ENCODE peak calls at places on chromosomes 7 and 10, in four cellular contexts. Q is GM12878, J is K562, Z is H1. W is an unnamed sample.
A peak's percentile ranks its signal among the peaks of the same experiment; 100 is the strongest.

GRCh38 chr10:3036155-3036554 is 31.2 kb upstream of the PFKP start:
- DNase-seq in Q (peak; percentile 52), J (no peak), Z (no peak), W (no peak)

GRCh38 chr7:48094861-48095293 is 5.8 kb downstream of the UPP1 start:
- DNase-seq in Z (no peak), Q (no peak), J (no peak), W (no peak)

GRCh38 chr7:2004841-2005351 is 227.8 kb downstream of the MAD1L1 start:
- DNase-seq in Q (no peak), Z (peak; percentile 43), J (no peak), W (no peak)

GRCh38 chr7:155796381-155797261 is 15.6 kb downstream of the SHH start:
- DNase-seq in Q (no peak), Z (peak; percentile 96), J (peak; percentile 91), W (peak; percentile 93)

GRCh38 chr10:62183442-62183841 is 85.2 kb downstream of the RTKN2 start:
- DNase-seq in Q (peak; percentile 50), J (no peak), Z (no peak), W (no peak)

GRCh38 chr10:5522913-5523560 is 1.7 kb upstream of the CALML3 start:
- DNase-seq in J (peak; percentile 48), Q (no peak), Z (no peak), W (no peak)

GRCh38 chr10:59435707-59436106 is 73.4 kb upstream of the FAM13C start:
- DNase-seq in Q (no peak), Z (no peak), J (no peak), W (no peak)

GRCh38 chr7:121081327-121081936 is 92.9 kb downstream of the CPED1 start:
- DNase-seq in Q (peak; percentile 5), Z (no peak), J (peak; percentile 44), W (peak; percentile 45)

GRCh38 chr10:67861750-67862460 is 22.6 kb upstream of the SIRT1 start:
- DNase-seq in J (no peak), Q (no peak), Z (peak; percentile 67), W (no peak)

GRCh38 chr7:88092676-88092999 is 127.2 kb downstream of the SRI start:
- DNase-seq in Q (no peak), J (no peak), Z (no peak), W (no peak)

GRCh38 chr7:99050971-99051370 is 92.9 kb downstream of the SMURF1 start:
- DNase-seq in Z (no peak), J (no peak), Q (no peak), W (no peak)

GRCh38 chr7:106061301-106061979 is 50.7 kb downstream of the SYPL1 start:
- DNase-seq in J (no peak), Q (no peak), Z (no peak), W (no peak)

GRCh38 chr7:76064208-76064970 is 16.5 kb downstream of the MDH2 start:
- DNase-seq in Z (no peak), J (no peak), Q (no peak), W (peak; percentile 32)

GRCh38 chr10:116403740-116404250 is 23.9 kb upstream of the PNLIPRP3 start:
- DNase-seq in J (no peak), Q (no peak), Z (no peak), W (no peak)
- TF ChIP-seq RFX5 in J (no peak), Q (no peak), Z (no peak), W (no peak)

GRCh38 chr7:34143397-34143796 is 238.1 kb downstream of the BMPER start:
- DNase-seq in J (no peak), Q (no peak), Z (no peak), W (no peak)
- TF ChIP-seq NRF1 in J (no peak), Q (no peak), Z (no peak), W (no peak)

DNA sequence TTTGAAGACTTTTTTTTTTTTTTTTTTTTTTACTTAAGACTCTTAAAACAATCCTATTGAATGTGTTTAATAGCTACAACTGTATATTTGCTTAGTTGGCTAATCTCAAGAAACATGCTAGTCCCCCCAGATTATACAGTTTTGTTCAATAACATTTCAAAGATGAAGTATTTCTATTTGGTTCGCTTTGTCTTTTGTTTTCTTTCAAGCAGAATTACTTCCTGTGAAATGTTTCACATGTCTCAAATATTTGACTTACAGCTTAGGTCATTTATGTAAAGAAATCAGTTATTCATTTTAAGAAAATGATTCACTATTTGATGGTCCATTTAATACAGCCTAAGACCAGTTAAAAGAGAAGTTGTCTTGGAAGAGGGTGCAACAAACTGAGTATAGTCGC is 12.8 kb upstream of the LAMB1 start:
- DNase-seq in Z (no peak), J (no peak), Q (no peak), W (no peak)
- TF ChIP-seq RFX5 in Z (no peak), J (no peak), Q (no peak), W (no peak)

GRCh38 chr10:17669185-17669872 is 25.4 kb downstream of the STAM start:
- DNase-seq in Z (no peak), J (no peak), Q (peak; percentile 30), W (no peak)

GRCh38 chr10:17671307-17671706 is 27.4 kb downstream of the STAM start:
- DNase-seq in Q (no peak), J (no peak), Z (no peak), W (no peak)

GRCh38 chr10:17675638-17676037 is 31.7 kb downstream of the STAM start:
- DNase-seq in J (peak; percentile 20), Q (no peak), Z (no peak), W (no peak)

GRCh38 chr10:17676919-17677318 is 33.0 kb downstream of the STAM start:
- DNase-seq in Z (no peak), J (no peak), Q (no peak), W (no peak)

DNA sequence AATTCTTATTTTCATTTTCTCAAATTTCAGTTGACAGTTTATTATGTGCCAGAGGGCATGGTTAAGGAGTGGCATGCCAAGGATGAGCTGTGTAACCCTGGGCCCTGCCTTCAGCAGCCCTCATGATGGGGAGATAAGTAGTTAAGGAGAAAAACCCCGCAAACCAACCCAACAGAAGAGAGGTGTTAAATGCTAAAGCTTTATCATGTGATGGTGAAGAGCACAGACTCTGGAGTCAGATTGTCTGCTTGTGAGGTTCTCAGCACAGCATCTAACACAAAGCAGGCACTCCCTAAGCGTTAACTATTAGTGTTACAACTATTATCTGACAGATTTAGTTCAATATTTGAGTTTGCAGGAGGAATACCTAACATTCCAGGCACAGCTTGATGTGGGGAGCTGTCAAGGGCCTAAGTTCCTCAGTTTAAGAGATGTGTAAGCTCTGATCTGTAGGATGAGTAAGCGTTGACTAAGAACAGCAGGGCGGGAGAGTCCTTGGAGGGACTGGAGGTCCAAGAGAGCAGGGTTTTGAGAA is 29.6 kb downstream of the STAM start:
- DNase-seq in J (peak; percentile 56), Z (no peak), Q (no peak), W (no peak)
- TF ChIP-seq NRF1 in J (no peak), Z (no peak), Q (no peak), W (no peak)

DNA sequence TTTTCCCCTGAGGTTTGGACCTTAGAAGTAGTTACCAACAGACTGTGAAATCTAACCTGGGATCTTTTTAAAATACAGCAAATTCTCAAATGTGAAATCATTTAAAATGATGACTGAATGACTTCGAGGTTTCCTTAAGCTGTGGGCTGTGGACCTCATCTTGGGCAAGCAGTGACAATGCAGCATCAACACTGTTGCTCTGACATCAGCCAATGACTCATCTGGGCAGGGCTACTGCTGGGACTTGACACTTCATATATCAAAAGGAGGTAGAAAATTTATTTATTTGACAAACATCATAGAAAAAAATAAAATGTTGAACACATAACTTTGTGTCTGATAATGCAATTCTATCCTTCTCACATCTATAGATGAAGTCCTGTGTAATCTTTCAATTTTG is 73.5 kb downstream of the RELN start:
- DNase-seq in Z (no peak), Q (no peak), J (peak; percentile 72), W (no peak)
- TF ChIP-seq RFX5 in Z (no peak), Q (no peak), J (no peak), W (no peak)

GRCh38 chr7:5705318-5705717 is 76.1 kb downstream of the RNF216 start:
- DNase-seq in J (no peak), Z (no peak), Q (no peak), W (no peak)
- TF ChIP-seq NRF1 in J (no peak), Z (no peak), Q (no peak), W (no peak)

GRCh38 chr10:34397324-34397723 is 417.8 kb downstream of the PARD3 start:
- DNase-seq in J (no peak), Z (no peak), Q (no peak), W (no peak)

GRCh38 chr10:34396669-34397068 is 418.4 kb downstream of the PARD3 start:
- DNase-seq in J (no peak), Q (no peak), Z (no peak), W (no peak)

GRCh38 chr10:34386911-34387310 is 428.2 kb downstream of the PARD3 start:
- DNase-seq in Q (no peak), J (no peak), Z (no peak), W (no peak)

DNA sequence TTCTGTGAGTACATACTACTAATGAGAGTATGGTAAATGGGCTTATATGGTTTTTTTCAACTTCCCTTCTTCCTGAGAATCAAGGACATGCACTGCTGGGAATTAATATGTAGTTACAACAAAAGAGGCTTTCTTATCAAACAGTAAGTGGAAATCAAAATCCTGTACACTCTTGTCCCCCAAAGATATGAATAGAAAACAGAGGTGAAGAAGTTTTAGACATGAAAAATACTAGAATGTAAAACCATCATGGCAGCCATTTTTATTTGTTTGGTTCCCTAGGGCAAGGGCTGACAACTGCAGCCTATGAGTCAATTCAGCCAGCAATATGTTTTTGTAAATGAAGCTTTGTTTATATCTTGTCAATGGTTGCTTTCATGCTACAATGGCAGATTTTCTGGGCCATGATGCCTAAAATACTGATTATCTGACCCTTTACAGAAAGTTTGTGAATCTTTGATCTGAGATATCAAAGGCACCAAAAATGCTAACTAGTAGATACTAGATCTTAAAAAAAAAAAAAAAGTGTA is 422.4 kb downstream of the PARD3 start:
- DNase-seq in J (no peak), Z (no peak), Q (no peak), W (no peak)
- TF ChIP-seq RFX5 in J (no peak), Z (no peak), Q (no peak), W (no peak)

W was measured in SK-N-SH.